ENCODE peak calls at places on chromosome 22, in six cellular contexts. One of them, this sample, is unnamed.

GRCh38 chr22:46931414-46931813 is 169.0 kb downstream of the TBC1D22A start:
- DNase-seq in NCI-H1436: no peak
- DNase-seq in cardiac fibroblast: peak; percentile 35
- DNase-seq in stimulated activated effector memory CD8-positive, alpha-beta T cell treated with anti-CD3 and anti-CD28 coated beads, Interleukin-12 subunit alpha, Interleukin-12 subunit beta, amount 100 ng/mL, for 72 hours: no peak
- DNase-seq in AG20443: no peak
- DNase-seq in iris pigment epithelial cell: peak; percentile 47
- DNase-seq in this sample: no peak

GRCh38 chr22:20509344-20510047 is 2.1 kb downstream of the MED15 start:
- DNase-seq in stimulated activated effector memory CD8-positive, alpha-beta T cell treated with anti-CD3 and anti-CD28 coated beads, Interleukin-12 subunit alpha, Interleukin-12 subunit beta, amount 100 ng/mL, for 72 hours: no peak
- DNase-seq in iris pigment epithelial cell: peak; percentile 96
- DNase-seq in cardiac fibroblast: peak; percentile 92
- DNase-seq in AG20443: peak; percentile 88
- DNase-seq in NCI-H1436: no peak
- DNase-seq in this sample: no peak

GRCh38 chr22:49257551-49257951 is 570.1 kb downstream of the BRD1 start:
- DNase-seq in NCI-H1436: no peak
- DNase-seq in iris pigment epithelial cell: no peak
- DNase-seq in cardiac fibroblast: no peak
- DNase-seq in stimulated activated effector memory CD8-positive, alpha-beta T cell treated with anti-CD3 and anti-CD28 coated beads, Interleukin-12 subunit alpha, Interleukin-12 subunit beta, amount 100 ng/mL, for 72 hours: no peak
- DNase-seq in AG20443: no peak
- DNase-seq in this sample: no peak

GRCh38 chr22:32206774-32207758 is 2.2 kb upstream of the RFPL2 start:
- DNase-seq in stimulated activated effector memory CD8-positive, alpha-beta T cell treated with anti-CD3 and anti-CD28 coated beads, Interleukin-12 subunit alpha, Interleukin-12 subunit beta, amount 100 ng/mL, for 72 hours: no peak
- DNase-seq in iris pigment epithelial cell: peak; percentile 20
- DNase-seq in AG20443: no peak
- DNase-seq in NCI-H1436: no peak
- DNase-seq in cardiac fibroblast: peak; percentile 27
- DNase-seq in this sample: no peak

GRCh38 chr22:35484651-35485372 is 55.8 kb upstream of the RASD2 start:
- DNase-seq in iris pigment epithelial cell: peak; percentile 24
- DNase-seq in cardiac fibroblast: peak; percentile 27
- DNase-seq in stimulated activated effector memory CD8-positive, alpha-beta T cell treated with anti-CD3 and anti-CD28 coated beads, Interleukin-12 subunit alpha, Interleukin-12 subunit beta, amount 100 ng/mL, for 72 hours: no peak
- DNase-seq in NCI-H1436: no peak
- DNase-seq in AG20443: peak; percentile 45
- DNase-seq in this sample: no peak

GRCh38 chr22:27679722-27680488 is 121.7 kb downstream of the MN1 start:
- DNase-seq in stimulated activated effector memory CD8-positive, alpha-beta T cell treated with anti-CD3 and anti-CD28 coated beads, Interleukin-12 subunit alpha, Interleukin-12 subunit beta, amount 100 ng/mL, for 72 hours: no peak
- DNase-seq in cardiac fibroblast: no peak
- DNase-seq in NCI-H1436: no peak
- DNase-seq in AG20443: no peak
- DNase-seq in iris pigment epithelial cell: no peak
- DNase-seq in this sample: no peak

GRCh38 chr22:28479912-28480311 is 199.7 kb downstream of the TTC28 start:
- DNase-seq in AG20443: no peak
- DNase-seq in iris pigment epithelial cell: no peak
- DNase-seq in NCI-H1436: no peak
- DNase-seq in stimulated activated effector memory CD8-positive, alpha-beta T cell treated with anti-CD3 and anti-CD28 coated beads, Interleukin-12 subunit alpha, Interleukin-12 subunit beta, amount 100 ng/mL, for 72 hours: no peak
- DNase-seq in cardiac fibroblast: no peak
- DNase-seq in this sample: no peak

GRCh38 chr22:47634342-47634741 is 871.9 kb downstream of the TBC1D22A start:
- DNase-seq in NCI-H1436: no peak
- DNase-seq in iris pigment epithelial cell: no peak
- DNase-seq in cardiac fibroblast: no peak
- DNase-seq in AG20443: no peak
- DNase-seq in stimulated activated effector memory CD8-positive, alpha-beta T cell treated with anti-CD3 and anti-CD28 coated beads, Interleukin-12 subunit alpha, Interleukin-12 subunit beta, amount 100 ng/mL, for 72 hours: no peak
- DNase-seq in this sample: no peak

GRCh38 chr22:23163665-23164064 is 16.6 kb upstream of the BCR start:
- DNase-seq in NCI-H1436: no peak
- DNase-seq in iris pigment epithelial cell: no peak
- DNase-seq in stimulated activated effector memory CD8-positive, alpha-beta T cell treated with anti-CD3 and anti-CD28 coated beads, Interleukin-12 subunit alpha, Interleukin-12 subunit beta, amount 100 ng/mL, for 72 hours: no peak
- DNase-seq in cardiac fibroblast: no peak
- DNase-seq in AG20443: no peak
- DNase-seq in this sample: no peak

GRCh38 chr22:35627267-35628041 is 10.3 kb upstream of the MB start:
- DNase-seq in iris pigment epithelial cell: peak; percentile 86
- DNase-seq in cardiac fibroblast: peak; percentile 93
- DNase-seq in stimulated activated effector memory CD8-positive, alpha-beta T cell treated with anti-CD3 and anti-CD28 coated beads, Interleukin-12 subunit alpha, Interleukin-12 subunit beta, amount 100 ng/mL, for 72 hours: peak; percentile 46
- DNase-seq in AG20443: peak; percentile 80
- DNase-seq in NCI-H1436: peak; percentile 42
- DNase-seq in this sample: no peak

GRCh38 chr22:28183078-28183870 is 264.2 kb upstream of the PITPNB start:
- DNase-seq in cardiac fibroblast: no peak
- DNase-seq in AG20443: no peak
- DNase-seq in iris pigment epithelial cell: no peak
- DNase-seq in stimulated activated effector memory CD8-positive, alpha-beta T cell treated with anti-CD3 and anti-CD28 coated beads, Interleukin-12 subunit alpha, Interleukin-12 subunit beta, amount 100 ng/mL, for 72 hours: no peak
- DNase-seq in NCI-H1436: no peak
- DNase-seq in this sample: no peak

GRCh38 chr22:28053871-28054621 is 135.0 kb upstream of the PITPNB start:
- DNase-seq in AG20443: no peak
- DNase-seq in cardiac fibroblast: peak; percentile 18
- DNase-seq in iris pigment epithelial cell: peak; percentile 15
- DNase-seq in NCI-H1436: no peak
- DNase-seq in stimulated activated effector memory CD8-positive, alpha-beta T cell treated with anti-CD3 and anti-CD28 coated beads, Interleukin-12 subunit alpha, Interleukin-12 subunit beta, amount 100 ng/mL, for 72 hours: no peak
- DNase-seq in this sample: no peak

GRCh38 chr22:30573594-30574094 is 821 bp downstream of the GAL3ST1 start:
- DNase-seq in iris pigment epithelial cell: no peak
- DNase-seq in NCI-H1436: no peak
- DNase-seq in stimulated activated effector memory CD8-positive, alpha-beta T cell treated with anti-CD3 and anti-CD28 coated beads, Interleukin-12 subunit alpha, Interleukin-12 subunit beta, amount 100 ng/mL, for 72 hours: no peak
- DNase-seq in cardiac fibroblast: no peak
- DNase-seq in AG20443: no peak
- DNase-seq in this sample: no peak

GRCh38 chr22:31578171-31578570 is 81.8 kb downstream of the SFI1 start:
- DNase-seq in AG20443: no peak
- DNase-seq in iris pigment epithelial cell: no peak
- DNase-seq in cardiac fibroblast: no peak
- DNase-seq in NCI-H1436: no peak
- DNase-seq in stimulated activated effector memory CD8-positive, alpha-beta T cell treated with anti-CD3 and anti-CD28 coated beads, Interleukin-12 subunit alpha, Interleukin-12 subunit beta, amount 100 ng/mL, for 72 hours: no peak
- DNase-seq in this sample: no peak

GRCh38 chr22:33605201-33605600 is 315.1 kb downstream of the LARGE1 start:
- DNase-seq in NCI-H1436: no peak
- DNase-seq in AG20443: peak; percentile 72
- DNase-seq in iris pigment epithelial cell: no peak
- DNase-seq in stimulated activated effector memory CD8-positive, alpha-beta T cell treated with anti-CD3 and anti-CD28 coated beads, Interleukin-12 subunit alpha, Interleukin-12 subunit beta, amount 100 ng/mL, for 72 hours: no peak
- DNase-seq in cardiac fibroblast: no peak
- DNase-seq in this sample: no peak

GRCh38 chr22:37913233-37913721 is 7.2 kb downstream of the MICALL1 start:
- DNase-seq in iris pigment epithelial cell: no peak
- DNase-seq in cardiac fibroblast: no peak
- DNase-seq in AG20443: no peak
- DNase-seq in NCI-H1436: no peak
- DNase-seq in stimulated activated effector memory CD8-positive, alpha-beta T cell treated with anti-CD3 and anti-CD28 coated beads, Interleukin-12 subunit alpha, Interleukin-12 subunit beta, amount 100 ng/mL, for 72 hours: no peak
- DNase-seq in this sample: no peak

GRCh38 chr22:32951081-32951806 is 106.9 kb downstream of the SYN3 start:
- DNase-seq in NCI-H1436: no peak
- DNase-seq in AG20443: no peak
- DNase-seq in iris pigment epithelial cell: no peak
- DNase-seq in stimulated activated effector memory CD8-positive, alpha-beta T cell treated with anti-CD3 and anti-CD28 coated beads, Interleukin-12 subunit alpha, Interleukin-12 subunit beta, amount 100 ng/mL, for 72 hours: no peak
- DNase-seq in cardiac fibroblast: no peak
- DNase-seq in this sample: no peak

GRCh38 chr22:32574397-32574796 is 99.8 kb downstream of the FBXO7 start:
- DNase-seq in stimulated activated effector memory CD8-positive, alpha-beta T cell treated with anti-CD3 and anti-CD28 coated beads, Interleukin-12 subunit alpha, Interleukin-12 subunit beta, amount 100 ng/mL, for 72 hours: no peak
- DNase-seq in cardiac fibroblast: no peak
- DNase-seq in iris pigment epithelial cell: no peak
- DNase-seq in AG20443: no peak
- DNase-seq in NCI-H1436: no peak
- DNase-seq in this sample: no peak

GRCh38 chr22:28477556-28477955 is 202.1 kb downstream of the TTC28 start:
- DNase-seq in AG20443: no peak
- DNase-seq in stimulated activated effector memory CD8-positive, alpha-beta T cell treated with anti-CD3 and anti-CD28 coated beads, Interleukin-12 subunit alpha, Interleukin-12 subunit beta, amount 100 ng/mL, for 72 hours: no peak
- DNase-seq in NCI-H1436: no peak
- DNase-seq in iris pigment epithelial cell: no peak
- DNase-seq in cardiac fibroblast: no peak
- DNase-seq in this sample: no peak

GRCh38 chr22:28855355-28856094 is 27.8 kb upstream of the ZNRF3 start:
- DNase-seq in NCI-H1436: peak; percentile 35
- DNase-seq in iris pigment epithelial cell: peak; percentile 74
- DNase-seq in stimulated activated effector memory CD8-positive, alpha-beta T cell treated with anti-CD3 and anti-CD28 coated beads, Interleukin-12 subunit alpha, Interleukin-12 subunit beta, amount 100 ng/mL, for 72 hours: peak; percentile 20
- DNase-seq in cardiac fibroblast: peak; percentile 81
- DNase-seq in AG20443: peak; percentile 79
- DNase-seq in this sample: peak; percentile 26